ENCODE peak calls at places on chromosome 2, in five cellular contexts. One of them, this sample, is unnamed.

GRCh38 chr2:236831698-236832097 is 254.0 kb upstream of the COPS8 start:
- DNase-seq in cardiac muscle cell: no peak
- DNase-seq in CD8-positive, alpha-beta T cell: no peak
- DNase-seq in brain microvascular endothelial cell: no peak
- DNase-seq in HL-60: no peak
- DNase-seq in this sample: no peak

GRCh38 chr2:154900963-154901517 is 202.5 kb downstream of the KCNJ3 start:
- DNase-seq in HL-60: no peak
- DNase-seq in CD8-positive, alpha-beta T cell: no peak
- DNase-seq in cardiac muscle cell: no peak
- DNase-seq in brain microvascular endothelial cell: no peak
- DNase-seq in this sample: no peak

GRCh38 chr2:224585205-224586088 is at the start of gene CUL3:
- DNase-seq in CD8-positive, alpha-beta T cell: peak; percentile 100
- DNase-seq in brain microvascular endothelial cell: peak; percentile 98
- DNase-seq in HL-60: peak; percentile 96
- DNase-seq in cardiac muscle cell: peak; percentile 99
- DNase-seq in this sample: peak; percentile 97

GRCh38 chr2:227623225-227623624 is 5.9 kb downstream of the SCYGR4 start:
- DNase-seq in CD8-positive, alpha-beta T cell: no peak
- DNase-seq in brain microvascular endothelial cell: peak; percentile 39
- DNase-seq in HL-60: no peak
- DNase-seq in cardiac muscle cell: no peak
- DNase-seq in this sample: no peak

GRCh38 chr2:67393237-67393636 is 3.9 kb upstream of the ETAA1 start:
- DNase-seq in cardiac muscle cell: no peak
- DNase-seq in HL-60: no peak
- DNase-seq in brain microvascular endothelial cell: no peak
- DNase-seq in CD8-positive, alpha-beta T cell: no peak
- DNase-seq in this sample: no peak

GRCh38 chr2:12416600-12416999 is 300.1 kb upstream of the TRIB2 start:
- DNase-seq in brain microvascular endothelial cell: peak; percentile 50
- DNase-seq in CD8-positive, alpha-beta T cell: peak; percentile 41
- DNase-seq in HL-60: no peak
- DNase-seq in cardiac muscle cell: no peak
- DNase-seq in this sample: no peak

GRCh38 chr2:128317186-128317897 is 1.3 kb downstream of the HS6ST1 start:
- DNase-seq in HL-60: no peak
- DNase-seq in CD8-positive, alpha-beta T cell: no peak
- DNase-seq in brain microvascular endothelial cell: no peak
- DNase-seq in cardiac muscle cell: peak; percentile 32
- DNase-seq in this sample: no peak

GRCh38 chr2:241040811-241041334 is 42.5 kb downstream of the SNED1 start:
- DNase-seq in cardiac muscle cell: no peak
- DNase-seq in HL-60: no peak
- DNase-seq in CD8-positive, alpha-beta T cell: no peak
- DNase-seq in brain microvascular endothelial cell: no peak
- DNase-seq in this sample: no peak

GRCh38 chr2:182951948-182952663 is 85.7 kb upstream of the FRZB start:
- DNase-seq in CD8-positive, alpha-beta T cell: no peak
- DNase-seq in brain microvascular endothelial cell: peak; percentile 62
- DNase-seq in cardiac muscle cell: no peak
- DNase-seq in HL-60: no peak
- DNase-seq in this sample: no peak

GRCh38 chr2:38178556-38179419 is 102.8 kb upstream of the CYP1B1 start:
- DNase-seq in HL-60: peak; percentile 92
- DNase-seq in CD8-positive, alpha-beta T cell: no peak
- DNase-seq in cardiac muscle cell: no peak
- DNase-seq in brain microvascular endothelial cell: peak; percentile 96
- DNase-seq in this sample: no peak

GRCh38 chr2:30335981-30336538 is 104.7 kb downstream of the LBH start:
- DNase-seq in brain microvascular endothelial cell: no peak
- DNase-seq in HL-60: no peak
- DNase-seq in cardiac muscle cell: no peak
- DNase-seq in CD8-positive, alpha-beta T cell: no peak
- DNase-seq in this sample: no peak

GRCh38 chr2:20650412-20650879 is 452 bp downstream of the HS1BP3 start:
- DNase-seq in HL-60: peak; percentile 38
- DNase-seq in brain microvascular endothelial cell: peak; percentile 35
- DNase-seq in CD8-positive, alpha-beta T cell: no peak
- DNase-seq in cardiac muscle cell: no peak
- DNase-seq in this sample: no peak

GRCh38 chr2:36779462-36779861 is 83.0 kb downstream of the VIT start:
- DNase-seq in cardiac muscle cell: no peak
- DNase-seq in brain microvascular endothelial cell: no peak
- DNase-seq in CD8-positive, alpha-beta T cell: no peak
- DNase-seq in HL-60: no peak
- DNase-seq in this sample: no peak

GRCh38 chr2:215622836-215623235 is 187.0 kb upstream of the FN1 start:
- DNase-seq in cardiac muscle cell: no peak
- DNase-seq in CD8-positive, alpha-beta T cell: no peak
- DNase-seq in HL-60: no peak
- DNase-seq in brain microvascular endothelial cell: no peak
- DNase-seq in this sample: no peak

GRCh38 chr2:152555048-152555447 is 162.2 kb downstream of the PRPF40A start:
- DNase-seq in brain microvascular endothelial cell: no peak
- DNase-seq in HL-60: no peak
- DNase-seq in cardiac muscle cell: no peak
- DNase-seq in CD8-positive, alpha-beta T cell: no peak
- DNase-seq in this sample: no peak

GRCh38 chr2:118050386-118050785 is 36.5 kb upstream of the CCDC93 start:
- DNase-seq in CD8-positive, alpha-beta T cell: no peak
- DNase-seq in cardiac muscle cell: no peak
- DNase-seq in HL-60: no peak
- DNase-seq in brain microvascular endothelial cell: no peak
- DNase-seq in this sample: no peak

GRCh38 chr2:110114801-110115200 is 821 bp downstream of the MALL start:
- DNase-seq in cardiac muscle cell: no peak
- DNase-seq in brain microvascular endothelial cell: no peak
- DNase-seq in CD8-positive, alpha-beta T cell: no peak
- DNase-seq in HL-60: no peak
- DNase-seq in this sample: no peak

GRCh38 chr2:158179660-158180059 is 78.0 kb downstream of the UPP2 start:
- DNase-seq in HL-60: peak; percentile 5
- DNase-seq in cardiac muscle cell: peak; percentile 8
- DNase-seq in brain microvascular endothelial cell: peak; percentile 25
- DNase-seq in CD8-positive, alpha-beta T cell: no peak
- DNase-seq in this sample: no peak

GRCh38 chr2:154195644-154196221 is 324.0 kb downstream of the GALNT13 start:
- DNase-seq in cardiac muscle cell: no peak
- DNase-seq in CD8-positive, alpha-beta T cell: no peak
- DNase-seq in brain microvascular endothelial cell: no peak
- DNase-seq in HL-60: no peak
- DNase-seq in this sample: no peak

GRCh38 chr2:231680992-231681852 is 27.1 kb upstream of the PTMA start:
- DNase-seq in cardiac muscle cell: peak; percentile 94
- DNase-seq in CD8-positive, alpha-beta T cell: no peak
- DNase-seq in HL-60: peak; percentile 71
- DNase-seq in brain microvascular endothelial cell: peak; percentile 41
- DNase-seq in this sample: peak; percentile 49

GRCh38 chr2:23745726-23746105 is 181.2 kb downstream of the ATAD2B start:
- DNase-seq in CD8-positive, alpha-beta T cell: no peak
- DNase-seq in brain microvascular endothelial cell: peak; percentile 6
- DNase-seq in HL-60: no peak
- DNase-seq in cardiac muscle cell: no peak
- DNase-seq in this sample: no peak

GRCh38 chr2:202750778-202751427 is 116.1 kb downstream of the FAM117B start:
- DNase-seq in cardiac muscle cell: no peak
- DNase-seq in HL-60: no peak
- DNase-seq in CD8-positive, alpha-beta T cell: no peak
- DNase-seq in brain microvascular endothelial cell: no peak
- DNase-seq in this sample: no peak

GRCh38 chr2:109637749-109638570 is 23.8 kb downstream of the SOWAHC start:
- DNase-seq in cardiac muscle cell: no peak
- DNase-seq in CD8-positive, alpha-beta T cell: no peak
- DNase-seq in HL-60: peak; percentile 10
- DNase-seq in brain microvascular endothelial cell: peak; percentile 32
- DNase-seq in this sample: no peak

GRCh38 chr2:20209373-20210109 is 15.4 kb downstream of the SDC1 start:
- DNase-seq in brain microvascular endothelial cell: no peak
- DNase-seq in CD8-positive, alpha-beta T cell: no peak
- DNase-seq in HL-60: no peak
- DNase-seq in cardiac muscle cell: no peak
- DNase-seq in this sample: no peak

GRCh38 chr2:160397530-160397865 is 96.1 kb downstream of the RBMS1 start:
- DNase-seq in HL-60: no peak
- DNase-seq in brain microvascular endothelial cell: no peak
- DNase-seq in CD8-positive, alpha-beta T cell: no peak
- DNase-seq in cardiac muscle cell: no peak
- DNase-seq in this sample: no peak

GRCh38 chr2:225004531-225004930 is 37.7 kb downstream of the DOCK10 start:
- DNase-seq in HL-60: no peak
- DNase-seq in brain microvascular endothelial cell: peak; percentile 20
- DNase-seq in cardiac muscle cell: no peak
- DNase-seq in CD8-positive, alpha-beta T cell: no peak
- DNase-seq in this sample: no peak

GRCh38 chr2:223264541-223265171 is 212.7 kb downstream of the KCNE4 start:
- DNase-seq in HL-60: no peak
- DNase-seq in brain microvascular endothelial cell: no peak
- DNase-seq in CD8-positive, alpha-beta T cell: no peak
- DNase-seq in cardiac muscle cell: no peak
- DNase-seq in this sample: no peak

GRCh38 chr2:99297990-99298389 is 3.0 kb downstream of the LYG1 start:
- DNase-seq in HL-60: no peak
- DNase-seq in CD8-positive, alpha-beta T cell: no peak
- DNase-seq in brain microvascular endothelial cell: no peak
- DNase-seq in cardiac muscle cell: no peak
- DNase-seq in this sample: no peak

GRCh38 chr2:230430957-230431635 is 15.1 kb downstream of the SP100 start:
- DNase-seq in HL-60: no peak
- DNase-seq in brain microvascular endothelial cell: no peak
- DNase-seq in CD8-positive, alpha-beta T cell: no peak
- DNase-seq in cardiac muscle cell: no peak
- DNase-seq in this sample: no peak

GRCh38 chr2:195945056-195945455 is 123.6 kb downstream of the DNAH7 start:
- DNase-seq in HL-60: no peak
- DNase-seq in CD8-positive, alpha-beta T cell: no peak
- DNase-seq in cardiac muscle cell: no peak
- DNase-seq in brain microvascular endothelial cell: no peak
- DNase-seq in this sample: no peak
- TF ChIP-seq CTCF in HL-60: no peak
- TF ChIP-seq CTCF in CD8-positive, alpha-beta T cell: no peak
- TF ChIP-seq CTCF in cardiac muscle cell: no peak
- TF ChIP-seq CTCF in brain microvascular endothelial cell: no peak
- TF ChIP-seq CTCF in this sample: no peak

GRCh38 chr2:16774980-16775963 is 109.6 kb upstream of the CYRIA start:
- DNase-seq in brain microvascular endothelial cell: no peak
- DNase-seq in HL-60: peak; percentile 84
- DNase-seq in CD8-positive, alpha-beta T cell: no peak
- DNase-seq in cardiac muscle cell: peak; percentile 40
- DNase-seq in this sample: no peak
- TF ChIP-seq CTCF in brain microvascular endothelial cell: peak; percentile 55
- TF ChIP-seq CTCF in HL-60: peak; percentile 27
- TF ChIP-seq CTCF in CD8-positive, alpha-beta T cell: no peak
- TF ChIP-seq CTCF in cardiac muscle cell: no peak
- TF ChIP-seq CTCF in this sample: no peak

DNA sequence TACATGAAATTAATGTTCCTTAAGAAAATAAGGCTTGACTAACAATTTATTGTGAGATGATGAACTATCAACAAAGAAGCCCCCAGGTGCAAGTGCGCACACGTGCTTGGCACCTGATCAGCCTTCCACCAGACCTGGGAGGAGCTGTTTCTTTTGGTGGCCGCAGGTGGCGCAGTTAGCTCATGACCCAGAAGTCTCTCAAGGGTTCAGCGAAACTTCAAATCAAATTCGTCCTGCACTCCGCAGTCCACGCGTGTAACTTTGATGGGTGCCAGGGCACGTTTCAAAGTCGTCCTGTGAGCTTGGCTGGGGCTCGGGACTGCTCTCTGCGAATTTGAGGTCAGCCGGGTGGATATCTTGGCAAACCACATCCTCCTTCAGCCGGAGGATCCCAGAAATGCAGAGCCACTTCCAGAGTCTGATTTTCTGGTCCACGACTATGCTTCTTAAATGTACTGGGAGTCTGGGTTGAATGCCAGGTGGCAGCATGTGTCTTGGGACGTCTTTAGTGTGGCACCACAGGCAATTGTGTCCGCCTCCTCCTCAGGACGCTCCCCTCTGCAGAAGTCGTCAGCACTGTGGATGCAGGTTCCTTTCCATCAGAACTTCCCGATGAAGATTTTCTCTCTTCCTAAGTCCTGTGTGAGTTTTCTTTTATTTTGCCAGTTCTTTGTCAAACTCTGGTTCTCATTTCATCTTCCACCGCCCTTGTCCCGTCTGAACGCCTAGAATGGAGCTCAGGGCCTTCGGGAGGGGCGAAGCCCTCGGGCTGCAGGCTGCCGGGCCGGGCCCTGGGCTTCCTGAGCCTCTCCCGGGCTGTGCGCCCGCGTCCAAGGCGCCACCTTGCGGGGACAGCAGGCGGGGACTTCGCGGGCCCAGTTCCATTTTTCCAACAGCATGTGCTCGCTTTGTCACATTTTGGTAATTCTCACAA is 61.3 kb upstream of the RAPGEF4 start:
- DNase-seq in CD8-positive, alpha-beta T cell: no peak
- DNase-seq in cardiac muscle cell: peak; percentile 52
- DNase-seq in brain microvascular endothelial cell: peak; percentile 19
- DNase-seq in HL-60: no peak
- DNase-seq in this sample: no peak
- TF ChIP-seq CTCF in CD8-positive, alpha-beta T cell: no peak
- TF ChIP-seq CTCF in cardiac muscle cell: peak; percentile 84
- TF ChIP-seq CTCF in brain microvascular endothelial cell: peak; percentile 76
- TF ChIP-seq CTCF in HL-60: no peak
- TF ChIP-seq CTCF in this sample: no peak

GRCh38 chr2:219073413-219074129 is 12.8 kb upstream of the IHH start:
- DNase-seq in brain microvascular endothelial cell: peak; percentile 60
- DNase-seq in HL-60: peak; percentile 61
- DNase-seq in cardiac muscle cell: peak; percentile 88
- DNase-seq in CD8-positive, alpha-beta T cell: no peak
- DNase-seq in this sample: no peak
- TF ChIP-seq CTCF in brain microvascular endothelial cell: peak; percentile 81
- TF ChIP-seq CTCF in HL-60: peak; percentile 70
- TF ChIP-seq CTCF in cardiac muscle cell: peak; percentile 74
- TF ChIP-seq CTCF in CD8-positive, alpha-beta T cell: no peak
- TF ChIP-seq CTCF in this sample: no peak

DNA sequence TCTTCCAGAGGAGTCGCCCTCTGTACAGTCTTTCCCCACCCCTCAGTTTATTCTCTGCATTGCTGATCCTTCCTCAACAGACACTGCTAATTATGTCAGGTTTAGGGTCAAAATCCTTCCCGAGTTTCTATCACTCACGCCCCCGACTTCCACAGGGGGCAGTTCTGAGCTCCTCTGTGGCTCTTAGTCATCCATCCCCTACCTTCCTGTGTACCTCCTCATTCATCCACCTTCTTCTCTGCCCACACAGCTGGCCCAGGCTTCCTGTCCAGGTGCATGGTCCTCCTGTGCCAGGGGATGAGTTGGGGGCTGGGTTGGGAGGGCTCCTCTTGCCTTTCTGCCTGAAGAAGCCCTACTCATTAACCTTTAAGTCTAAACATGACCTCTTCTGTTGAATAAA is 202.9 kb downstream of the ARL4C start:
- DNase-seq in CD8-positive, alpha-beta T cell: no peak
- DNase-seq in HL-60: no peak
- DNase-seq in brain microvascular endothelial cell: no peak
- DNase-seq in cardiac muscle cell: no peak
- DNase-seq in this sample: no peak
- TF ChIP-seq CTCF in CD8-positive, alpha-beta T cell: no peak
- TF ChIP-seq CTCF in HL-60: no peak
- TF ChIP-seq CTCF in brain microvascular endothelial cell: peak; percentile 42
- TF ChIP-seq CTCF in cardiac muscle cell: peak; percentile 9
- TF ChIP-seq CTCF in this sample: no peak

GRCh38 chr2:211364911-211365310 is 808.5 kb downstream of the CPS1 start:
- DNase-seq in brain microvascular endothelial cell: no peak
- DNase-seq in HL-60: no peak
- DNase-seq in CD8-positive, alpha-beta T cell: no peak
- DNase-seq in cardiac muscle cell: no peak
- DNase-seq in this sample: no peak
- TF ChIP-seq CTCF in brain microvascular endothelial cell: no peak
- TF ChIP-seq CTCF in HL-60: no peak
- TF ChIP-seq CTCF in CD8-positive, alpha-beta T cell: no peak
- TF ChIP-seq CTCF in cardiac muscle cell: no peak
- TF ChIP-seq CTCF in this sample: no peak

This sample was measured in omental fat pad.